ENCODE peak calls at places on chromosome 3, in seven cellular contexts. H is stomach, N is H54, T is heart left ventricle, I is uterus, P is K562, X is A549. L is an unnamed sample.

GRCh38 chr3:112638327-112639020 is 2.5 kb downstream of the CCDC80 start:
- DNase-seq in T (no peak), N (no peak), P (no peak), X (no peak), I (peak; percentile 63), H (no peak), L (no peak)

GRCh38 chr3:105979961-105980360 is 111.1 kb upstream of the CBLB start:
- DNase-seq in I (no peak), X (no peak), H (no peak), P (no peak), N (no peak), T (no peak), L (no peak)

GRCh38 chr3:134373278-134373941 is 837 bp downstream of the AMOTL2 start:
- DNase-seq in P (no peak), X (no peak), H (peak; percentile 85), T (peak; percentile 92), I (peak; percentile 89), N (peak; percentile 70), L (no peak)

GRCh38 chr3:72062017-72062416 is 277.1 kb upstream of the PROK2 start:
- DNase-seq in P (no peak), H (no peak), N (no peak), X (no peak), T (no peak), I (no peak), L (no peak)

GRCh38 chr3:156643729-156644389 is 30.5 kb upstream of the TIPARP start:
- DNase-seq in N (no peak), P (peak; percentile 17), X (no peak), I (no peak), H (no peak), T (no peak), L (no peak)

GRCh38 chr3:146640955-146641867 is 36.1 kb upstream of the PLSCR5 start:
- DNase-seq in T (no peak), I (no peak), X (peak; percentile 21), P (peak; percentile 32), N (no peak), H (no peak), L (no peak)

GRCh38 chr3:145936986-145937385 is 224.0 kb downstream of the PLOD2 start:
- DNase-seq in T (no peak), X (no peak), H (no peak), I (no peak), N (no peak), P (no peak), L (no peak)

GRCh38 chr3:118813472-118813871 is 221.2 kb downstream of the IGSF11 start:
- DNase-seq in N (no peak), P (no peak), X (no peak), I (no peak), H (no peak), T (no peak), L (no peak)

GRCh38 chr3:127018306-127018828 is 35.5 kb downstream of the PLXNA1 start:
- DNase-seq in I (no peak), N (no peak), P (no peak), X (no peak), T (no peak), H (no peak), L (no peak)

GRCh38 chr3:11717768-11718581 is 74.3 kb upstream of the VGLL4 start:
- DNase-seq in X (peak; percentile 38), T (peak; percentile 54), P (no peak), I (no peak), H (no peak), N (peak; percentile 37), L (no peak)

GRCh38 chr3:187318819-187319616 is 27.5 kb upstream of the MASP1 start:
- DNase-seq in X (peak; percentile 33), I (peak; percentile 39), P (peak; percentile 60), N (peak; percentile 53), T (peak; percentile 42), H (peak; percentile 39), L (no peak)

GRCh38 chr3:30538787-30539186 is 67.6 kb upstream of the TGFBR2 start:
- DNase-seq in X (peak; percentile 18), H (no peak), I (no peak), T (no peak), N (peak; percentile 28), P (no peak), L (no peak)

DNA sequence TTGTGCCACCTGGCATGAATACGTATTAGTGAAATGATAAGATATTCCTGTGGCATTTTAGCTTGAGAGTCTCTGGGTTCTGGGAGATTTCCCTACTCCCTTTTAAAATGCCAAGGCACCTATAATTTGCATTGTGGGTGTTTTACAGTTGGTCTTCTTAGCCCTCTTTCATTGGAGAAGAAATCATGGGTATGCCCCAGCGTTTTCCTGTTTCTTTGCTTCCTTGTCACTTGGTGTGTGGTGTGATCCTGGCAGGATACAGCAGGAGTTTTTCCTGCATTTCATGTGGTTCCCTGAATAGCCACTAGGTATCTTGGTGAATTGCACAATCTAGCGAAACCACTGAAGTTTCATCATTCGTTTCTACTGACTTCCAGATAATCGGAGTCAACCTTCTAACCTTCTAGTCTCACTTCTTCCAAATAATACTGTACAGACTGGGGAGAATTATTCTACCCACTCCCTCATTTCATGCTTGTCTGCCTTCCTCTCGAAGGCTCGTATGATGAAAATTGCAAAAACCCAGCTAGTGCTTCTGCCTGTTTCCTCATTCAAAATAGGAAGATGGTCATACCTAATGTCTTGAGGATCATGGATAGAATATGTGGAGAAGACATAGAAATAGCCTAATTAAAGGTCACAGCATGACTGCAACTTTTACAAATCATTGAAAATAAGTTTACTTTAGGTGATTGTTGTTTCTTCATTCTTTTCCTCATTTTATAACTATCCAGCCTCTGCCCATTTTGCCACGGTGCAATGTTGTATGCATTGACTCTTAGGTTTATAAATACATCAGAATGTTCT is 2.7 kb downstream of the BHLHE40 start:
- DNase-seq in N (no peak), T (no peak), X (no peak), H (no peak), I (no peak), P (no peak), L (no peak)
- TF ChIP-seq POLR2A in N (no peak), T (no peak), X (no peak), H (no peak), I (no peak), P (no peak), L (no peak)

DNA sequence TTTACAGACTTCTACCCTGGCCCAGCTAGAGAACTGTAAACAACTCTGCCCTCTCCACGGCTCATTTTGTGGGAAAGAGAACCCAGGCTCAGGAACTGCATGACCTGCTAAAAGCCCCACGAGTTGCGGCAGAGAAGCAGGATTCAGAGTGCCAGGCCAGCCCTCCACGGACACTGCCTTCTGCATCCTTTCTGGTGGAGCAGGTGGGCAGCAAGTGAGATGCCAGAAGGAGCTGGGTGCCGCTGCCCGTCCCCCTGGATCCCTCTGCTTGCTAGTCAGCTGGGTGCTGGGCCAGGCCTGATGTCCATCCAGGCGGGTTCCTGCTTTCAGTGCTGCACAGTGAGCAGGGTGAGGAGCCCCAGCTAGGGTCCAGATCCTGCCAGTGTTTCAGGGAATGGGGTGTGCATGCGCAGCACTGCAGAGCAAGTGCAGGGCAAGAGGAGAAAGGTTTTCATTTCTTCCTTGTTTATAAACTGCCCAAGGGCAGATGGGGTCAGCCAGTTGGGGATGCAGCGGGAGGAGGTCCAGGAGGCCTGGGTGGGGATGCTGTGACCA is 5.2 kb upstream of the RAB43 start:
- DNase-seq in I (no peak), T (no peak), X (no peak), N (no peak), P (no peak), H (no peak), L (no peak)
- TF ChIP-seq POLR2A in I (no peak), T (no peak), X (no peak), N (no peak), P (no peak), H (no peak), L (no peak)

DNA sequence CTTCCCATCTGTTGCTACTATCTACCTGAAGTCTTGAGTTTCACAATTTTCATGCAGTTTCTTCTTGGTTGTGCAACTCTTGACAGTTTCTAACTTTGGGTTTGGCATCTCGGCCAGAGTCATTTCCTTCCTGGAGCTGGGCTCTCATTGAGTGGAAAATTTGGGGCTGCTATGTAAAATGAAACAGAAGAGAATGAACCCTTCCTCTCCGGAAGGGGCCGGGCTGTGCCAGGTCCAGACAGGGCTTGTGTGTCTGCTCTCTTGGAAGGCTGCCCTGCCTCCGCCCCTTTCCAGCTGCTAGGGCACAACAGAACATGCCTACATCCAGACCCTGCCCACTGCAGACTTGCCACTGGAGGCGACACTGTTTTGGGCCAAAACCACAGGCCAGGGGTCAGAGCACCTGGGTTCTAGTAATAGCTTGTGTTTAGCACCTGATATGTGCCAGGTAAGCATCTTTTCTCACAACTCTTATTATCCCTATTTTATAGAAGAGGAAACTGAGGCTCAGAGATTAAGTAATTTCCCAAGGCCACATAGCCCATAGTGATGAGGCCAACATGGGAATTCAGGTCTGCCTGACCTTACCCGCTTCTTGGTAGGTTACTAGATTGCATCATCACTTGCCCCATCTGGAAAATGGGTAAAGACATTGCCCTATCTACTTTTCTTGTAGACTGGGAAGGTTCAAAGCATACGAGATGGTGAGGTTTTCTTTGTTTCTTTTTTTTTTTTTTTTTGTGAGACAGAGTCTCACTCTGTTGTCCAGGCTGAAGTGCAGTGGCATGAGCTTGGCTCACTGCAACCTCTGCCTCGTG is 25.0 kb downstream of the IRAK2 start:
- DNase-seq in X (peak; percentile 36), P (no peak), T (peak; percentile 86), H (peak; percentile 89), I (peak; percentile 66), N (no peak), L (no peak)
- TF ChIP-seq POLR2A in X (no peak), P (no peak), T (no peak), H (no peak), I (no peak), N (no peak), L (no peak)

DNA sequence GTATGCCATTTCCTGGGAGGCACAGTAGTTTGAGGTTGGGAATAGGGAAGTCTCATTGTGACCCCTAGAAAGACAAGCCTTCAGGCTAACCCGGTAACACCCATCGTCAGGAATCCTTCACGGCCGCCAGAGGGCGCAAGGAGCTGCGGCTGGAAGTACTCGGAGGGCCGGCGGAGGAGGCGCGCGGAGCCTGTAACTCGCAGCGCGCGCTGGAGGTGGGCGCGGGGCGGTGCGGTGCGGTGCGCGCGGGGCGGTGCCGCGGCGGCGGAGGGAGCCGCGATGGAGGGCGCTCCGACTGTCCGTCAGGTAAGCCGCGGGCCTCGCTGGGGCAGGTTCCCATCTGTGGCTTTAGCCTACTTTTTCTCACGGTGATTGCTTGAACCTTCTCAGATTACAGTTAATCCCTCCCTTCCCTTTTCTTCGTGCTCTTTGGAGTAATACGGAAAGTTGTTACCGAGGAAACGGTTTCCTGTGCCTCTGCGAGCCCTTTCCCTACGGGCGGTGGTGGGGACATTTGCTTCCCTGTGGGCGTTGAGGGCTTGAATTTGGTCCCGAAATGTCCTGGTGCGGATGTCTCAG is at the start of gene GRAMD1C:
- DNase-seq in X (peak; percentile 75), N (peak; percentile 80), I (peak; percentile 83), P (peak; percentile 68), T (peak; percentile 85), H (peak; percentile 91), L (peak; percentile 70)
- TF ChIP-seq POLR2A in X (peak; percentile 23), N (peak; percentile 46), I (no peak), P (no peak), T (no peak), H (no peak), L (no peak)

GRCh38 chr3:102673271-102674115 is 238.7 kb downstream of the ZPLD1 start:
- DNase-seq in T (peak; percentile 53), P (peak; percentile 54), H (peak; percentile 59), I (peak; percentile 33), N (peak; percentile 9), X (peak; percentile 40), L (peak; percentile 9)
- TF ChIP-seq POLR2A in T (no peak), P (no peak), H (no peak), I (no peak), N (no peak), X (no peak), L (no peak)

GRCh38 chr3:73955671-73956070 is 330.9 kb upstream of the PDZRN3 start:
- DNase-seq in P (no peak), T (no peak), H (no peak), X (no peak), I (no peak), N (no peak), L (no peak)
- TF ChIP-seq POLR2A in P (no peak), T (no peak), H (no peak), X (no peak), I (no peak), N (no peak), L (no peak)

L was measured in GM12891.